ENCODE peak calls at places on chromosomes 12 and 14, in five cellular contexts. E is body of pancreas, R is substantia nigra, G is tibial artery, S is HCT116. N is an unnamed sample.

GRCh38 chr14:97120204-97121120 is 323.3 kb downstream of the VRK1 start:
- DNase-seq in S (no peak), E (no peak), G (no peak), R (no peak), N (no peak)

GRCh38 chr14:40093800-40094199 is 661.6 kb upstream of the FBXO33 start:
- DNase-seq in S (no peak), E (no peak), G (no peak), R (no peak), N (no peak)

GRCh38 chr12:66191547-66192126 is 2.6 kb downstream of the IRAK3 start:
- DNase-seq in E (no peak), G (no peak), R (no peak), S (no peak), N (no peak)

GRCh38 chr14:94143239-94143638 is 13.8 kb upstream of the IFI27L2 start:
- DNase-seq in S (peak), G (no peak), R (no peak), E (no peak), N (no peak)

GRCh38 chr12:5718680-5719079 is 226.4 kb downstream of the ANO2 start:
- DNase-seq in S (no peak), R (no peak), G (no peak), E (no peak), N (no peak)

GRCh38 chr14:99688210-99688581 is 4.1 kb downstream of the CYP46A1 start:
- DNase-seq in E (no peak), R (no peak), S (no peak), G (no peak), N (no peak)

GRCh38 chr14:36134026-36134425 is 42.5 kb downstream of the PTCSC3 start:
- DNase-seq in G (no peak), S (no peak), R (no peak), E (no peak), N (no peak)

GRCh38 chr12:124032265-124032886 is 59.4 kb downstream of the ZNF664 start:
- DNase-seq in G (peak), R (peak), E (peak), S (peak), N (no peak)

GRCh38 chr12:94336201-94336915 is 123.3 kb downstream of the CEP83 start:
- DNase-seq in E (no peak), R (no peak), S (no peak), G (no peak), N (no peak)

GRCh38 chr12:76284816-76285750 is 63.1 kb downstream of the BBS10 start:
- DNase-seq in R (no peak), E (no peak), S (no peak), G (no peak), N (no peak)

GRCh38 chr12:14814082-14814481 is at the start of gene SMCO3:
- DNase-seq in E (no peak), G (no peak), S (no peak), R (no peak), N (no peak)

GRCh38 chr12:60335765-60336164 is 739.9 kb downstream of the SLC16A7 start:
- DNase-seq in S (peak), E (no peak), R (no peak), G (no peak), N (no peak)

GRCh38 chr14:66403183-66403582 is 83.0 kb upstream of the CCDC196 start:
- DNase-seq in G (no peak), R (no peak), E (peak), S (no peak), N (no peak)

GRCh38 chr12:90871697-90872096 is 83.3 kb downstream of the CCER1 start:
- DNase-seq in S (no peak), E (no peak), R (no peak), G (no peak), N (no peak)

GRCh38 chr14:75011356-75012097 is 8.8 kb downstream of the EIF2B2 start:
- DNase-seq in S (no peak), R (no peak), E (no peak), G (no peak), N (no peak)

GRCh38 chr14:99176156-99176945 is 95.6 kb downstream of the BCL11B start:
- DNase-seq in R (no peak), E (no peak), G (no peak), S (no peak), N (no peak)

GRCh38 chr14:50762001-50762930 is 68.7 kb downstream of the NIN start:
- DNase-seq in G (no peak), E (no peak), R (no peak), S (no peak), N (no peak)

GRCh38 chr12:48379784-48380183 is 29.1 kb upstream of the ZNF641 start:
- DNase-seq in R (no peak), E (no peak), S (no peak), G (no peak), N (no peak)

GRCh38 chr14:75871181-75871880 is 110.5 kb downstream of the TGFB3 start:
- DNase-seq in G (no peak), R (no peak), S (no peak), E (no peak), N (no peak)

GRCh38 chr12:96240656-96241055 is 46.5 kb downstream of the ELK3 start:
- DNase-seq in S (no peak), R (no peak), G (no peak), E (no peak), N (no peak)

GRCh38 chr12:84857809-84858208 is 54.8 kb downstream of the SLC6A15 start:
- DNase-seq in R (no peak), E (no peak), S (no peak), G (no peak), N (no peak)

GRCh38 chr12:48965447-48965846 is 6.1 kb downstream of the WNT10B start:
- DNase-seq in S (no peak), R (no peak), E (no peak), G (no peak), N (no peak)

GRCh38 chr12:108447168-108447840 is 67.8 kb upstream of the FICD start:
- DNase-seq in S (no peak), R (no peak), E (no peak), G (no peak), N (no peak)

GRCh38 chr12:76264617-76265016 is 83.6 kb downstream of the BBS10 start:
- DNase-seq in S (no peak), E (no peak), R (no peak), G (no peak), N (peak)

GRCh38 chr12:96571101-96571862 is 81.9 kb downstream of the CFAP54 start:
- DNase-seq in S (no peak), G (no peak), R (no peak), E (no peak), N (no peak)

GRCh38 chr12:108302471-108303311 is 36.4 kb downstream of the CMKLR1 start:
- DNase-seq in R (peak), E (peak), G (peak), S (no peak), N (no peak)

GRCh38 chr14:104217486-104218360 is 79.3 kb downstream of the KIF26A start:
- DNase-seq in E (no peak), G (no peak), S (no peak), R (no peak), N (no peak)

GRCh38 chr14:52349731-52350130 is 35.6 kb downstream of the PTGER2 start:
- DNase-seq in R (no peak), S (no peak), G (no peak), E (no peak), N (no peak)
- H3K27ac ChIP-seq in R (no peak), S (no peak), G (no peak), E (no peak), N (no peak)

GRCh38 chr12:105357162-105357691 is 26.7 kb downstream of the C12orf75 start:
- DNase-seq in S (no peak), E (no peak), G (no peak), R (no peak), N (no peak)
- H3K27ac ChIP-seq in S (peak), E (no peak), G (peak), R (no peak), N (no peak)

GRCh38 chr12:4439736-4440135 is 5.9 kb downstream of the FGF6 start:
- DNase-seq in R (no peak), E (no peak), G (no peak), S (no peak), N (no peak)

GRCh38 chr12:4443616-4444015 is 2.0 kb downstream of the FGF6 start:
- DNase-seq in S (no peak), E (no peak), R (no peak), G (no peak), N (no peak)

GRCh38 chr12:4438834-4439596 is 6.6 kb downstream of the FGF6 start:
- DNase-seq in G (no peak), E (no peak), R (no peak), S (no peak), N (no peak)

GRCh38 chr12:4441355-4442330 is 4.0 kb downstream of the FGF6 start:
- DNase-seq in R (no peak), E (no peak), S (no peak), G (no peak), N (no peak)

DNA sequence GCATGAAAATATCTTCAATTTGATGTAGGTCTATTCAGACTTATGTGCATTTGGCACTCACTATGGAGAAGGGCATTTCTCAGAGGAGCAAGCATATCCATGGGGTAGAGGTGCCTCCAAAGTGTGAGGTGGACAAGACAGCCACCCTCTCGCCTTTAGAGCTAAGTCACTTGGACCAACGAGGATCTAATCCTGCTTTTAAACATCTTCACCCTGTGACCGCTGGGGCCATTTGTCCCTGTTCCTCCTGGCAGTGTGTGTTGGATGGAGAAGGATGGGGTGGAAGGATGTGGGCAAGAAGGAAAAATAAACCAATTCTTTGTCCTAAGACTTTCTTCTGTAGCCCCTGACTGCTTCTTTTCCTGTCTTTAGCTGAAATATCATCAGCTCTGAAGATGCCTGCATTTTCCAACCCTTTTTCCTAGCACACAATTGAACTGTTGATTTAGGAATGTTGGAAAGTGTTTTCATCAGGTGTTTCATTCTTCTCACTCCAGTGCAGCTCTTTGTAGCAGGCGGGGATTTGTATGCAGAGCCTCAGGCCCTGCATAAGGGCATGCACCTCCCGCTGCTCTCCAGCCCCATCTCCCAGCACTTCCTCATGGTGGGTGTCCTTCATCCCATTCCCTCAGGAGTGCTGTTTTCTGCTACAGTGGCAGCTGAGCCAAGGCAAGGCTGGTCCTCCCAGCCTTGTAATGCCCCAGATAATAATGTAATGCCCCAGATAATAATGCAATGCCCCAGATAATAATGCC is 5.3 kb downstream of the FGF6 start:
- DNase-seq in R (no peak), E (no peak), G (no peak), S (no peak), N (no peak)
- H3K27ac ChIP-seq in R (no peak), E (no peak), G (no peak), S (no peak), N (no peak)

GRCh38 chr14:22478670-22479069 is 110.4 kb downstream of the DAD1 start:
- DNase-seq in E (no peak), S (no peak), R (no peak), G (no peak), N (no peak)
- H3K27ac ChIP-seq in E (no peak), S (no peak), R (no peak), G (peak), N (no peak)

GRCh38 chr14:68730367-68730766 is 62.5 kb downstream of the ZFP36L1 start:
- DNase-seq in E (no peak), S (no peak), R (no peak), G (no peak), N (no peak)
- H3K27ac ChIP-seq in E (no peak), S (no peak), R (peak), G (no peak), N (no peak)

GRCh38 chr14:31172084-31172483 is 35.5 kb downstream of the HECTD1 start:
- DNase-seq in G (no peak), R (no peak), E (no peak), S (no peak), N (no peak)
- H3K27ac ChIP-seq in G (peak), R (no peak), E (no peak), S (no peak), N (peak)

GRCh38 chr12:24197517-24197916 is 248.0 kb upstream of the SOX5 start:
- DNase-seq in G (no peak), E (no peak), S (no peak), R (no peak), N (no peak)
- H3K27ac ChIP-seq in G (no peak), E (no peak), S (no peak), R (no peak), N (no peak)

GRCh38 chr14:67510836-67511235 is 22.3 kb upstream of the PLEKHH1 start:
- DNase-seq in R (no peak), S (no peak), G (no peak), E (no peak), N (no peak)
- H3K27ac ChIP-seq in R (no peak), S (no peak), G (no peak), E (no peak), N (no peak)

GRCh38 chr12:88227871-88228270 is 85.8 kb downstream of the TMTC3 start:
- DNase-seq in R (no peak), G (no peak), E (no peak), S (no peak), N (no peak)
- H3K27ac ChIP-seq in R (no peak), G (no peak), E (no peak), S (no peak), N (no peak)

DNA sequence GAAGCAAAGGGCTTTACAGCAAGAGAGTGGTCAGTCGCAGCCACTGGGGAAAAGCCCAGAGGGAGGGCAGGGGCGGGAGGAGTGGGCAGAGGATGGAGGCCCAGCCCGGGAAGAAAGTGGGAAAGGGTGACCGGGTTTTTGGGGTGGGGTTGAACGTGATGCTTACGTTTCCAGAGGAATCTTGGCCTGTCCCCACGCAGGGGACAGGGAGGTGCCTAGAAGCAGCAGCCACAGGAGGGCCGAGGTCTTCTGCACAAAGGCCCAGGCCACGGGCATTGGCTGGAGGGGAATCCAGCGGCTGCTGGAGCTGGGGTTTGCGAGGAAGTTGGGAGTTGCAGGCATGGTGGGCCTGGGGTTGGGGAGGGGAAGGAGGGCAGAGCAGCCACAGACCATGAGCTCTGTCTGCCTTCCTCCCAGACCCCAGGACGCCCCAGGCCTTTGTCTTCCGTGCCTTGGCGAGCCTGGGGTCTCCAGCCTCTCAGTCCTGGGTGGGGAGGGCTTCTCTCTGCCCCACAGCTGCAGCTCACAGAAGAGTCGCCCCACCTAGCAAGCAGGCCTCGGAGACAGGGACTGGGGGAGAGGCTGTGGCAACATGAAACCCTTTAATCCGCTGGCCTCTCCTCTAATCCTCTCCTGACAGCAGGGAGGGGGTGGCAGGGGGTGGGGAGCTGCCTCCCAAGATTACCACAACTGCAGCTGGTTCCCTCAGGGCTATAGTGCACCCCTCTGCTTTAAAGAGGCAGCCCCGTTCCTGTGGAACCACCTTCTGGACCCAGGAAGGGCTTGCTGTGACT is at the start of gene CACNA2D4:
- DNase-seq in S (no peak), E (no peak), G (no peak), R (no peak), N (no peak)
- H3K27ac ChIP-seq in S (no peak), E (no peak), G (no peak), R (peak), N (no peak)

N was measured in epithelial cell of prostate.